ENCODE peak calls at places on chromosomes 16 and 17, in six cellular contexts. O is A549; U is lower lobe of right lung; Z is CD4-positive, alpha-beta T cell; K is CD8-positive, alpha-beta T cell; S is lung. B is an unnamed sample.

GRCh38 chr16:67641779-67642708 is 2.9 kb upstream of the CARMIL2 start:
- DNase-seq in U (peak; percentile 80), S (peak; percentile 74), K (no peak), O (no peak), Z (no peak), B (no peak)

GRCh38 chr17:63552211-63552610 is 1.9 kb downstream of the DCAF7 start:
- DNase-seq in O (no peak), S (no peak), K (no peak), Z (no peak), U (no peak), B (peak; percentile 43)

GRCh38 chr17:44769230-44769629 is 10.4 kb downstream of the ADAM11 start:
- DNase-seq in K (no peak), Z (no peak), U (no peak), O (no peak), S (no peak), B (no peak)

GRCh38 chr17:77476920-77477805 is 336.4 kb downstream of the SEC14L1 start:
- DNase-seq in Z (no peak), O (no peak), U (no peak), S (peak; percentile 39), K (no peak), B (peak; percentile 92)

GRCh38 chr17:57645950-57646686 is 99.0 kb downstream of the CCDC182 start:
- DNase-seq in Z (no peak), K (no peak), S (no peak), U (no peak), O (no peak), B (no peak)

GRCh38 chr16:54932737-54933254 is 2.1 kb downstream of the IRX5 start:
- DNase-seq in S (no peak), O (no peak), K (no peak), Z (no peak), U (peak; percentile 48), B (no peak)

GRCh38 chr16:84952335-84953050 is 58.8 kb downstream of the ZDHHC7 start:
- DNase-seq in K (peak; percentile 54), S (peak; percentile 84), Z (peak; percentile 59), U (peak; percentile 69), O (peak; percentile 80), B (peak; percentile 64)

GRCh38 chr16:10678655-10679054 is 16.1 kb downstream of the TEKT5 start:
- DNase-seq in U (no peak), S (no peak), O (no peak), K (no peak), Z (no peak), B (no peak)

GRCh38 chr16:81636298-81636960 is 142.7 kb upstream of the PLCG2 start:
- DNase-seq in O (no peak), Z (no peak), S (no peak), K (no peak), U (no peak), B (no peak)

GRCh38 chr17:14299261-14300093 is 1.4 kb upstream of the HS3ST3B1 start:
- DNase-seq in S (peak; percentile 36), O (peak; percentile 23), U (peak; percentile 65), K (no peak), Z (no peak), B (no peak)

GRCh38 chr16:85847681-85848601 is 48.4 kb downstream of the COX4I1 start:
- DNase-seq in K (no peak), S (no peak), O (no peak), U (no peak), Z (no peak), B (no peak)

GRCh38 chr16:2874032-2874431 is 9.0 kb upstream of the FLYWCH2 start:
- DNase-seq in S (no peak), O (no peak), U (peak; percentile 2), Z (no peak), K (no peak), B (no peak)

GRCh38 chr16:57911711-57912110 is 59.2 kb downstream of the CNGB1 start:
- DNase-seq in Z (no peak), U (no peak), S (no peak), K (no peak), O (no peak), B (no peak)

GRCh38 chr16:3576211-3576610 is 992 bp downstream of the NLRC3 start:
- DNase-seq in Z (no peak), S (no peak), U (no peak), O (no peak), K (no peak), B (no peak)

GRCh38 chr17:45580914-45581313 is 90.4 kb upstream of the PLEKHM1 start:
- DNase-seq in Z (no peak), U (no peak), O (no peak), K (no peak), S (no peak), B (no peak)

GRCh38 chr16:50464325-50465290 is 83.6 kb upstream of the NKD1 start:
- DNase-seq in S (no peak), K (no peak), O (no peak), U (no peak), Z (no peak), B (no peak)

GRCh38 chr16:73319747-73320146 is 271.8 kb upstream of the ZFHX3 start:
- DNase-seq in U (no peak), Z (no peak), S (no peak), O (no peak), K (no peak), B (no peak)

GRCh38 chr17:16986391-16986790 is 14.5 kb upstream of the TNFRSF13B start:
- DNase-seq in U (no peak), O (no peak), K (no peak), S (no peak), Z (no peak), B (no peak)

GRCh38 chr16:67928561-67929364 is 2.9 kb downstream of the CTRL start:
- DNase-seq in U (peak; percentile 76), S (peak; percentile 68), O (peak; percentile 91), Z (peak; percentile 61), K (peak; percentile 62), B (peak; percentile 75)

GRCh38 chr17:20988896-20989295 is 53.9 kb downstream of the USP22 start:
- DNase-seq in Z (no peak), O (no peak), S (no peak), K (no peak), U (no peak), B (no peak)

GRCh38 chr16:58578642-58579041 is 51.0 kb downstream of the CNOT1 start:
- DNase-seq in Z (no peak), O (no peak), S (no peak), U (no peak), K (no peak), B (no peak)

GRCh38 chr17:47727704-47728036 is 5.4 kb upstream of the TBX21 start:
- DNase-seq in Z (no peak), K (no peak), O (no peak), U (peak; percentile 16), S (no peak), B (no peak)

DNA sequence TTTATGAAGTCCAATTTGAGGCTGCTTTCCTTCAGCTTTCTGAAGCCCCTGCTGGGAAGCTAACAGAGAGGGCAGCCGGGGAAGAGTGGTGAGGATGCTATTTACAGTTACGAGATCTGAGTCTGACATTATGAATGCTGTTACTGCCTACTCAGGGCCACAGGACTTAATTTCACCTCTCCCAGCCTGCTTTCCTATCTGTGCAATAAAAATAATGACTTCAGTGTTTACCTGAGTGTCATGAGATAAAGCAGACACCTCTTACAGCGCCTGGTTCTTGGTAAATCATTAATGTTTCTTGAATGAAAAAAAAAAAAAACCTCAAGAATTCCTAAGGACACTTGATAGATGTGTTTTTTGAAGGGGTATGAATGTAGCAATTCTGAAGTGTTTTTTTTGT is 24.2 kb upstream of the CPHXL start:
- DNase-seq in O (no peak), Z (no peak), U (no peak), S (no peak), K (no peak), B (no peak)
- H3K27ac ChIP-seq in O (no peak overlapping the region), Z (no peak overlapping the region), U (no peak overlapping the region), S (no peak overlapping the region), K (no peak overlapping the region), B (no peak overlapping the region)

GRCh38 chr17:509316-509715 is 156.7 kb upstream of the RPH3AL start:
- DNase-seq in U (no peak), O (no peak), S (no peak), Z (no peak), K (no peak), B (no peak)
- H3K27ac ChIP-seq in U (no peak overlapping the region), O (no peak overlapping the region), S (no peak overlapping the region), Z (no peak overlapping the region), K (no peak overlapping the region), B (no peak overlapping the region)

GRCh38 chr16:11698271-11698689 is 30.0 kb downstream of the SNN start:
- DNase-seq in U (no peak), O (no peak), Z (no peak), S (no peak), K (no peak), B (no peak)

GRCh38 chr16:11699234-11699894 is 31.1 kb downstream of the SNN start:
- DNase-seq in U (no peak), O (no peak), S (no peak), Z (no peak), K (no peak), B (no peak)

GRCh38 chr16:11696266-11697012 is 28.2 kb downstream of the SNN start:
- DNase-seq in S (no peak), K (no peak), O (no peak), Z (no peak), U (no peak), B (no peak)

GRCh38 chr16:11700264-11701029 is 32.2 kb downstream of the SNN start:
- DNase-seq in O (no peak), U (no peak), Z (no peak), K (no peak), S (no peak), B (no peak)

GRCh38 chr16:11697319-11697718 is 29.1 kb downstream of the SNN start:
- DNase-seq in U (no peak), O (no peak), Z (no peak), K (no peak), S (no peak), B (no peak)
- H3K27ac ChIP-seq in U (no peak overlapping the region), O (no peak overlapping the region), Z (no peak overlapping the region), K (no peak overlapping the region), S (no peak overlapping the region), B (no peak overlapping the region)

DNA sequence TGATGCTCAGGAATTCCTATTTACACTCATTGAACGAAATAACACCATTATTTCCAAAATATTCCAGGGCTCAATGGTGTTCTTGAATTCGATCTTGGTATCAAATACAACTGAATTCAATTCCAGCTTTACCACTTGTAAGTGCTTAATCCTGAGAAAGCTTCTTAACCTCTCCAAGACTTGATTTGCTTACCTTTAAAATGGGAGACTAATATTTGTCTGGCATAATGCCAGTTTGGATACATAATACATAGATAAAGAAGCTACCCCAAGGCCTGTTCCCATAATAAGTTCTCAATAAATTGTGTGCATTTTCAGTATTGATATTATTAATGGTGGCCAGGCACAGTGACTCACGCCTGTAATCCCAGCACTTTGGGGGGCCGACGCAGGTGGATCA is 368.9 kb upstream of the MAF start:
- DNase-seq in Z (no peak), S (no peak), K (no peak), U (no peak), O (no peak), B (no peak)
- H3K27ac ChIP-seq in Z (no peak overlapping the region), S (no peak overlapping the region), K (no peak overlapping the region), U (no peak overlapping the region), O (no peak overlapping the region), B (no peak overlapping the region)